ENCODE peak calls at places on chromosomes 3 and 15, in six cellular contexts. N, E, D, Z, H and X are unnamed samples.

GRCh38 chr3:45125550-45126026 is 20.6 kb downstream of the CDCP1 start:
- DNase-seq in N (no peak), E (peak; percentile 88), D (no peak), Z (no peak), H (no peak), X (no peak)

GRCh38 chr3:24237971-24238767 is 256.5 kb downstream of the THRB start:
- DNase-seq in N (peak; percentile 61), E (peak; percentile 75), D (peak; percentile 67), Z (peak; percentile 78), H (peak; percentile 76), X (peak; percentile 64)

GRCh38 chr3:190566043-190566933 is 52.4 kb downstream of the IL1RAP start:
- DNase-seq in N (peak; percentile 6), E (peak; percentile 98), D (peak; percentile 64), Z (peak; percentile 98), H (no peak), X (peak; percentile 98)

GRCh38 chr15:85579011-85579701 is 198.8 kb downstream of the AKAP13 start:
- DNase-seq in N (no peak), E (no peak), D (no peak), Z (no peak), H (no peak), X (no peak)

GRCh38 chr15:43225201-43225949 is 4.6 kb upstream of the EPB42 start:
- DNase-seq in N (peak; percentile 71), E (peak; percentile 56), D (peak; percentile 45), Z (peak; percentile 52), H (peak; percentile 56), X (peak; percentile 63)

GRCh38 chr3:192408007-192408655 is 319.2 kb downstream of the FGF12 start:
- DNase-seq in N (no peak), E (no peak), D (no peak), Z (no peak), H (no peak), X (no peak)

GRCh38 chr3:177777699-177778098 is 580.4 kb upstream of the TBL1XR1 start:
- DNase-seq in N (peak; percentile 52), E (peak; percentile 51), D (peak; percentile 33), Z (peak; percentile 31), H (peak; percentile 54), X (peak; percentile 52)

GRCh38 chr15:98657721-98658120 is 9.4 kb downstream of the IGF1R start:
- DNase-seq in N (no peak), E (no peak), D (no peak), Z (no peak), H (no peak), X (no peak)

GRCh38 chr3:46517016-46517770 is 19.4 kb downstream of the RTP3 start:
- DNase-seq in N (no peak), E (peak; percentile 82), D (peak; percentile 18), Z (peak; percentile 34), H (no peak), X (no peak)

GRCh38 chr15:39167114-39168058 is 413.5 kb upstream of the THBS1 start:
- DNase-seq in N (no peak), E (no peak), D (no peak), Z (no peak), H (no peak), X (peak; percentile 48)

GRCh38 chr15:91482799-91483198 is 370.7 kb upstream of the SLCO3A1 start:
- DNase-seq in N (no peak), E (no peak), D (no peak), Z (no peak), H (no peak), X (no peak)

GRCh38 chr3:120637836-120638559 is 41.9 kb downstream of the NDUFB4 start:
- DNase-seq in N (no peak), E (no peak), D (no peak), Z (no peak), H (no peak), X (no peak)

GRCh38 chr3:143070977-143071551 is 48.5 kb upstream of the CHST2 start:
- DNase-seq in N (no peak), E (no peak), D (no peak), Z (peak; percentile 48), H (no peak), X (peak; percentile 24)

GRCh38 chr3:98039322-98040024 is 4.4 kb upstream of the GABRR3 start:
- DNase-seq in N (peak; percentile 42), E (peak; percentile 89), D (peak; percentile 87), Z (peak; percentile 89), H (peak; percentile 20), X (peak; percentile 78)

GRCh38 chr3:27425896-27426565 is 56.8 kb upstream of the NEK10 start:
- DNase-seq in N (no peak), E (no peak), D (no peak), Z (no peak), H (no peak), X (no peak)

GRCh38 chr15:97959738-97960363 is 652 bp upstream of the ARRDC4 start:
- DNase-seq in N (no peak), E (peak; percentile 15), D (no peak), Z (no peak), H (peak; percentile 9), X (no peak)

GRCh38 chr3:30775070-30775469 is 119.4 kb downstream of the GADL1 start:
- DNase-seq in N (no peak), E (no peak), D (no peak), Z (no peak), H (no peak), X (no peak)

GRCh38 chr3:172221550-172221949 is 182.2 kb downstream of the FNDC3B start:
- DNase-seq in N (no peak), E (no peak), D (no peak), Z (no peak), H (no peak), X (no peak)

GRCh38 chr3:127688022-127688415 is 15.3 kb downstream of the ABTB1 start:
- DNase-seq in N (no peak), E (no peak), D (no peak), Z (no peak), H (no peak), X (no peak)

GRCh38 chr3:31166249-31166885 is 271.9 kb upstream of the GADL1 start:
- DNase-seq in N (no peak), E (no peak), D (peak; percentile 33), Z (peak; percentile 22), H (no peak), X (no peak)

GRCh38 chr3:197802505-197803459 is 11.7 kb downstream of the LRCH3 start:
- DNase-seq in N (no peak), E (no peak), D (no peak), Z (no peak), H (peak; percentile 22), X (no peak)

GRCh38 chr15:89770041-89770440 is 6.1 kb upstream of the MESP2 start:
- DNase-seq in N (no peak), E (no peak), D (no peak), Z (no peak), H (no peak), X (no peak)

GRCh38 chr15:96262497-96263268 is 67.8 kb upstream of the NR2F2 start:
- DNase-seq in N (no peak), E (no peak), D (no peak), Z (no peak), H (no peak), X (no peak)

GRCh38 chr3:40120816-40121215 is 188.7 kb upstream of the EIF1B start:
- DNase-seq in N (no peak), E (no peak), D (no peak), Z (peak; percentile 13), H (no peak), X (no peak)

GRCh38 chr15:74306801-74307217 is 60.6 kb downstream of the CYP11A1 start:
- DNase-seq in N (no peak), E (no peak), D (no peak), Z (no peak), H (no peak), X (no peak)

GRCh38 chr15:97728791-97729190 is 231.7 kb upstream of the ARRDC4 start:
- DNase-seq in N (no peak), E (no peak), D (no peak), Z (no peak), H (no peak), X (no peak)

GRCh38 chr3:44338010-44338827 is at the start of gene TCAIM:
- DNase-seq in N (peak; percentile 97), E (peak; percentile 94), D (peak; percentile 67), Z (peak; percentile 97), H (peak; percentile 99), X (peak; percentile 94)

DNA sequence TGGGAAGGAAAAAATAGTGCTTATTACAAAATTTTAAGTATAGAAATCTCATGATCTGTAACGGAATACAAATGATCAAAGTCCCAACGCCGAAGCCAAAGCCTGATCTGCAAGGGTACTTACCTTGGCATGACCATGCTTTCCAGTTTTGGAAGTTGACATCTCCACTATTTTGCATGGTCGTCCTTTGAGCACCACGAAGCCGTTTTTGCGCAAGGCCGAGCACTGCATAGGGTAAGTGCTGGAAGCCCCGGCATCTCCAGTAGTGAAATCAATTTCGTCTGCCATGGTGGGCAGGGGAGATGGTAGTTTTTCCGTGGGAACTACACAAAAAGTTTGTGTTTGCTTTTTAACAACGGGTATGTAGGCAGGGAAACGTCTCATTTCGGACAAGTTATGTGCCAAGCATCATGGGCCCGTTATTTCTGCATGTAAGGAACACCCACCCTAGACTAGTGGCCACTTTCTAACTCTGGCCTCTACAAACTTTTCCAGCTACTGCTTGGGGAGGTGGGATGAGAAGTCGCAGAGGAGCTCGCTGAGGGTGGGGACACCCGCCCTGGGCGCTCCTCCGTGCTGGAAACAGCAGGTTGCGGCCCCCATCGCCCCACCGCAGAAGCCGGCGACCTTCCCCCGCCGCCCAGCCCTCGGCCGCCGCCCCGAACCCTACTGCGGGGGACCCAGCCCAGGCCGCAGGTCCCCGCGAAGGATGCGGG is 760 bp downstream of the EIF5A2 start:
- DNase-seq in N (no peak), E (no peak), D (no peak), Z (no peak), H (peak; percentile 16), X (peak; percentile 9)
- TF ChIP-seq REST in N (no peak), E (no peak), D (no peak), Z (no peak), H (no peak), X (no peak)

DNA sequence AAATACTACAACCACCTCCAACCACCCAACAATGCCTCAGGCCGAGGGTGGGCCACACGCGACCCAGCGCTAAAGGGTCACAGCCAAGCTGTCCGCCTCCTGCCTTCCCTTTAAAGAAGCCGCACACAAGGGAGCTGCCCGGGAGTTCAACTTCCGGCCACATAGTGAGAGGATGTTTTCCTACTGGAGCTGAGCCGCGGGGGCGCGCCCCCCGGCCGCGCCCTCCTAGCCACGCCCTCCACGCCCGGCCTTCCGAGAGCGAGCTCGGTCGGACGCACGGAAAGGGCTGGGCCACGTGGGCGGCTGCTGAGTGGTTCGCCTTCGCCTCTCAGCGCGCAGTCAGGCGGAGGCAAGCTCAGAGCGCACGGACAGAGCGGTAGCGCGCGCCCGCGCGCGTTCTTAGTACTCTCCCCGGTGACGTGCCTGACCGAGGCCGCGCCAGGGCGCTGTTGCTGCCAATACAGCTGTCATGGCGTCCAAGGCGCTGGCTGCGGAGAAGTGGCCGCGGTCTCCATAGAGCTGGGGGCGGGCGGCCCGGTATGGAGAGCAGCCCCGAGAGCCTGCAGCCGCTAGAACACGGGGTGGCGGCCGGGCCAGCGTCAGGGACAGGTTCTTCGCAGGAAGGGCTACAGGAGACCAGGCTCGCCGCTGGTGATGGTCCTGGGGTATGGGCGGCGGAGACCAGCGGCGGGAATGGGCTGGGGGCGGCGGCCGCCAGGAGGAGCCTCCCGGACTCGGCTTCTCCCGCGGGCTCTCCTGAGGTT is at the start of gene MINDY2:
- DNase-seq in N (peak; percentile 95), E (peak; percentile 97), D (peak; percentile 97), Z (peak; percentile 99), H (peak; percentile 93), X (peak; percentile 96)
- TF ChIP-seq CTCF in N (peak; percentile 44), E (no peak), D (peak; percentile 53), Z (peak; percentile 34), H (peak; percentile 45), X (peak; percentile 74)

GRCh38 chr3:134423153-134423552 is 48.9 kb upstream of the AMOTL2 start:
- DNase-seq in N (peak; percentile 25), E (no peak), D (no peak), Z (no peak), H (no peak), X (no peak)
- TF ChIP-seq REST in N (no peak), E (no peak), D (no peak), Z (no peak), H (no peak), X (no peak)

GRCh38 chr3:154904328-154904727 is 175.8 kb upstream of the MME start:
- DNase-seq in N (peak; percentile 26), E (peak; percentile 33), D (no peak), Z (peak; percentile 11), H (peak; percentile 21), X (peak; percentile 2)
- TF ChIP-seq CTCF in N (peak; percentile 58), E (peak; percentile 62), D (peak; percentile 27), Z (no peak), H (peak; percentile 40), X (peak; percentile 48)